ENCODE peak calls at places on chromosomes 1 and 21, in nine cellular contexts. D is HFFc6, Y is ascending aorta, L is fibroblast of lung, W is right lobe of liver, B is transverse colon, I is endothelial cell, E is lower leg skin, K is mesothelial cell of epicardium. P is an unnamed sample.

GRCh38 chr1:93905734-93906133 is 3.5 kb downstream of the GCLM start:
- DNase-seq in D (peak), W (no peak), Y (no peak), L (peak), B (no peak), K (no peak), I (no peak), E (no peak), P (no peak)

GRCh38 chr1:9589144-9589718 is 520 bp downstream of the TMEM201 start:
- DNase-seq in B (peak), K (no peak), D (no peak), Y (no peak), I (no peak), L (peak), W (no peak), E (no peak), P (peak)

GRCh38 chr1:87869563-87869962 is 540.9 kb downstream of the LMO4 start:
- DNase-seq in K (no peak), E (no peak), I (no peak), W (no peak), B (no peak), L (peak), Y (no peak), D (peak), P (no peak)

GRCh38 chr1:86916752-86917151 is 2.3 kb downstream of the HS2ST1 start:
- DNase-seq in E (no peak), K (no peak), Y (no peak), I (no peak), L (no peak), B (no peak), D (no peak), W (no peak), P (no peak)

GRCh38 chr1:228018125-228018398 is 11.3 kb downstream of the WNT3A start:
- DNase-seq in W (no peak), B (no peak), D (no peak), Y (no peak), E (peak), K (no peak), I (no peak), L (no peak), P (no peak)

GRCh38 chr1:117565745-117566455 is 39.9 kb upstream of the TENT5C start:
- DNase-seq in I (no peak), K (no peak), W (no peak), B (no peak), D (no peak), Y (no peak), L (no peak), E (peak), P (no peak)

GRCh38 chr1:42748461-42749410 is 8.7 kb upstream of the CLDN19 start:
- DNase-seq in I (no peak), K (no peak), D (no peak), E (peak), Y (no peak), W (no peak), L (no peak), B (no peak), P (no peak)

GRCh38 chr21:43338951-43339350 is 88.0 kb downstream of the SIK1 start:
- DNase-seq in L (no peak), I (no peak), W (no peak), K (no peak), E (no peak), D (no peak), Y (no peak), B (no peak), P (no peak)

GRCh38 chr1:15483971-15484370 is 8.1 kb downstream of the CELA2B start:
- DNase-seq in I (no peak), K (no peak), B (no peak), W (no peak), Y (no peak), L (no peak), D (no peak), E (no peak), P (no peak)

GRCh38 chr1:162373072-162373427 is 3.6 kb downstream of the SPATA46 start:
- DNase-seq in E (peak), D (no peak), Y (no peak), B (no peak), K (no peak), I (no peak), W (no peak), L (no peak), P (no peak)

GRCh38 chr1:157646144-157646543 is 48.3 kb upstream of the FCRL4 start:
- DNase-seq in W (no peak), L (no peak), K (no peak), Y (no peak), D (no peak), I (no peak), B (no peak), E (no peak), P (no peak)

GRCh38 chr1:44158871-44159270 is 17.4 kb upstream of the KLF18 start:
- DNase-seq in L (no peak), E (no peak), W (no peak), Y (no peak), B (no peak), K (no peak), D (no peak), I (no peak), P (no peak)

GRCh38 chr1:53896673-53897229 is 2.8 kb downstream of the DIO1 start:
- DNase-seq in W (peak), K (no peak), I (no peak), D (peak), L (peak), B (no peak), E (no peak), Y (no peak), P (no peak)

GRCh38 chr1:231938651-231939050 is 312.1 kb downstream of the DISC1 start:
- DNase-seq in K (no peak), Y (no peak), B (no peak), W (no peak), E (no peak), L (no peak), I (no peak), D (no peak), P (no peak)

GRCh38 chr1:80349218-80349617 is 1342.7 kb upstream of the ADGRL4 start:
- DNase-seq in B (no peak), L (no peak), W (no peak), I (no peak), D (no peak), E (no peak), Y (no peak), K (no peak), P (peak)

GRCh38 chr1:40449684-40450490 is at the start of gene ZFP69B:
- DNase-seq in E (peak), Y (peak), W (peak), B (peak), K (peak), D (peak), I (peak), L (peak), P (peak)

GRCh38 chr1:5598824-5599395 is 393.3 kb downstream of the NPHP4 start:
- DNase-seq in B (no peak), K (no peak), L (no peak), Y (no peak), D (no peak), I (no peak), W (no peak), E (peak), P (no peak)

GRCh38 chr1:151596166-151596933 is 15.5 kb upstream of the SNX27 start:
- DNase-seq in Y (no peak), W (peak), D (no peak), L (peak), B (no peak), E (no peak), I (no peak), K (no peak), P (no peak)

GRCh38 chr21:44612029-44612486 is at the start of gene KRTAP10-8:
- DNase-seq in W (no peak), B (no peak), L (no peak), D (no peak), I (no peak), Y (no peak), E (no peak), K (no peak), P (no peak)

GRCh38 chr1:182770193-182770592 is 19.4 kb upstream of the NPL start:
- DNase-seq in D (no peak), B (no peak), Y (no peak), W (no peak), I (no peak), K (no peak), L (no peak), E (no peak), P (no peak)

GRCh38 chr1:42551150-42551549 is 88.1 kb downstream of the CCDC30 start:
- DNase-seq in K (no peak), L (no peak), E (no peak), I (no peak), W (no peak), B (no peak), D (no peak), Y (no peak), P (no peak)

GRCh38 chr1:18297896-18298648 is 182.7 kb upstream of the KLHDC7A start:
- DNase-seq in Y (no peak), L (no peak), K (no peak), B (no peak), D (no peak), W (no peak), I (no peak), E (no peak), P (peak)

GRCh38 chr1:193299038-193299437 is 112.6 kb upstream of the B3GALT2 start:
- DNase-seq in B (no peak), E (no peak), D (no peak), Y (no peak), W (no peak), K (no peak), L (no peak), I (no peak), P (no peak)
- TF ChIP-seq CTCF in B (no peak), E (no peak), D (no peak), Y (no peak), W (no peak), K (no peak), L (no peak), I (no peak), P (no peak)

DNA sequence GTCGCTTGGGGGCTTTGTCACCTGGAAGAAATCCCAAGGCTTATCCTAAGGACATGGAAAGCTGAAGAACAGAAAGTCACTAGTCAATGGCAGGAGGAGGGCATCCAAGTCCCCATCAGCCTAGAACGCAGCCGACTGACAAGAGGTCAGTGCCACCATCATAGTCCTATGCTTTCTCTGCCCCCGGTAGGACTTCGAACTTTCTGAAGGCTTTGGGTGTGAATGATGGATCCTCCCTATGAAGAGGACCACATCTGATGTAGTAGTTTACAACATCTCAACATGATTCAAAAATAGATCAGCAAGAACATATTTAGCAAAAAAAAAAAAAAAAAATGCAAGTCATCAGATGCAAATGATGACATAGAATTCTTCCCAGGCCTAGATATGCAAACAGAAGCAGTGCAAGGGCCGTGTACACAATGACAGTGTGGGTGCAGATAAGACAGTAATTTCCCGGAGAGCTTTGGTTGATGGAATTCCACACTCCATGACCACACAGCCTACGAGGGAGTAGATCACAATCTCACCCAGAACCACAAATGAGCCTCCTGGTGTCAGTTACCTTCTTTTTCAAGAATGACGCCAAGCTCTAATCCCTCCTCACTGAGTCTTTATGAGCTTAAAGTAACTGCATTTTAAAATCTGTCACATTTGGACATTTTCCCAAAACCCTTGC is 88.3 kb downstream of the PSMG1 start:
- DNase-seq in K (no peak), Y (no peak), E (peak), W (no peak), L (peak), D (peak), B (no peak), I (no peak), P (no peak)
- TF ChIP-seq CTCF in K (no peak), Y (no peak), E (no peak), W (no peak), L (no peak), D (no peak), B (no peak), I (no peak), P (no peak)

DNA sequence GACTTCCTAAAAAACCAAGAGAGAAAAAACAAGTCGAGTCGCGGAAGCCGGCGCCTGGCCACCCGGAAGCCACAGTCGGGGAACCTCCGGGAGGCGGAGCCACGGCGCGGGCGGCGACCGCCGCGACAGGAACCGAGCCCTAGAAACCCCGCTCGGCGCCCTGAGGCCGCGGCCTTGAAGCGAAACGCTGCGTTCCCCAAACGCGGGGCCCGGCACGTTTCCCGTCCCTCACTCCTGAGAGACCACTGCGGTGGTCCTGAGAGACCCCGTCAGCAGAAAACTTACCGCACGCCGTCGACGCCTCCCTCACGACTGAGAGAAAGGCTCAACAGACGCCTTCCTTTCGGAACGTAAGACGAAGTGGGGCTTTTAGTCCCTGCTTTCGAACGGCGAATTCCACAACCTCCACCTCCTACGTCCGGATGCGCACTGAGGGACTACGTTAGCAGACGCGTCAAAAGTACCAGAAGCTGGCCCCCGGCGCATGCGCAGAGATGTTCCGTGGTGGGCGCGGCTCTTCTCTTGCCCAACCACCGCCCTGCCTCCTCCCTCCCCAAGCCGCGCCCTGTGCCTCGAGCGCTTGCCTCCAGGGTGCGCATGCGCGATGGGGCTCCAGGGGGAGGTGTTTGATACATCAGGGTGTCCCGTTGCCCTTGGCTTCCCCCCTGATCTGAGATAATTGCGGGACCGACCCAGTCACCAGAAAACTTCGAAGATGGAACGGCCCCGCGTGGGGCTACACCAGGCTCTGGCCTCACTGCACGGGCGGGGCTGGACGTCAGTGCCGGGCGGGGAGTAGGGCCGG is at the start of gene RSRP1:
- DNase-seq in E (peak), D (peak), W (peak), B (peak), K (peak), I (peak), L (peak), Y (peak), P (peak)
- TF ChIP-seq CTCF in E (no peak), D (peak), W (no peak), B (peak), K (no peak), I (no peak), L (no peak), Y (peak), P (no peak)

GRCh38 chr1:200343874-200344273 is 66.0 kb downstream of the ZNF281 start:
- DNase-seq in D (no peak), E (peak), W (no peak), K (no peak), L (peak), Y (no peak), I (no peak), B (no peak), P (no peak)
- TF ChIP-seq CTCF in D (no peak), E (no peak), W (no peak), K (no peak), L (no peak), Y (no peak), I (no peak), B (no peak), P (no peak)

P was measured in neural progenitor cell.